ENCODE peak calls at places on chromosomes 1 and 21, in seven cellular contexts. E, L, B, W, V, O and Q are unnamed samples.

GRCh38 chr1:36166938-36167910 is 11.3 kb downstream of the MAP7D1 start:
- DNase-seq in O (no peak), L (peak; percentile 73), W (peak; percentile 82), V (no peak), B (no peak), E (no peak), Q (no peak)

GRCh38 chr1:39890267-39890666 is 7.0 kb upstream of the TRIT1 start:
- DNase-seq in B (no peak), V (no peak), E (no peak), O (no peak), W (no peak), L (no peak), Q (no peak)

GRCh38 chr1:116538527-116538926 is 32.3 kb downstream of the CD58 start:
- DNase-seq in B (no peak), W (peak; percentile 86), L (peak; percentile 85), O (no peak), V (no peak), E (no peak), Q (no peak)

GRCh38 chr1:21335750-21336168 is 45.5 kb upstream of the ECE1 start:
- DNase-seq in L (peak; percentile 78), B (no peak), V (no peak), O (peak; percentile 63), W (peak; percentile 81), E (no peak), Q (no peak)

GRCh38 chr21:15592271-15592860 is 137.4 kb upstream of the USP25 start:
- DNase-seq in W (peak; percentile 35), V (no peak), E (no peak), B (no peak), L (peak; percentile 62), O (peak; percentile 28), Q (no peak)

GRCh38 chr1:169891539-169891885 is 2.2 kb downstream of the SCYL3 start:
- DNase-seq in L (no peak), W (no peak), B (no peak), O (no peak), E (no peak), V (no peak), Q (no peak)

GRCh38 chr1:118297521-118297920 is 112.5 kb upstream of the SPAG17 start:
- DNase-seq in O (no peak), E (no peak), B (no peak), L (no peak), W (no peak), V (no peak), Q (no peak)

GRCh38 chr1:171794085-171794484 is 12.6 kb downstream of the METTL13 start:
- DNase-seq in L (peak; percentile 82), V (no peak), B (peak; percentile 6), W (peak; percentile 92), O (no peak), E (no peak), Q (no peak)

GRCh38 chr1:186482661-186483255 is 21.8 kb upstream of the PDC start:
- DNase-seq in B (no peak), O (peak; percentile 73), W (peak; percentile 53), E (peak; percentile 42), V (no peak), L (peak; percentile 71), Q (peak; percentile 12)

GRCh38 chr21:36776981-36777617 is 78.2 kb downstream of the SIM2 start:
- DNase-seq in L (no peak), O (no peak), E (no peak), V (no peak), B (no peak), W (no peak), Q (no peak)

GRCh38 chr1:87224209-87224608 is 104.5 kb upstream of the LMO4 start:
- DNase-seq in B (no peak), O (no peak), W (peak; percentile 98), V (no peak), E (no peak), L (peak; percentile 98), Q (no peak)

GRCh38 chr1:241130881-241131280 is 226.1 kb downstream of the RGS7 start:
- DNase-seq in V (no peak), L (no peak), E (no peak), W (no peak), B (no peak), O (no peak), Q (no peak)

GRCh38 chr1:22711071-22711470 is 432 bp downstream of the EPHB2 start:
- DNase-seq in V (no peak), L (peak; percentile 17), E (no peak), B (no peak), O (peak; percentile 20), W (no peak), Q (no peak)

GRCh38 chr1:33306561-33307493 is 14.1 kb downstream of the A3GALT2 start:
- DNase-seq in L (peak; percentile 22), E (no peak), V (no peak), B (no peak), W (no peak), O (no peak), Q (peak; percentile 72)

GRCh38 chr21:15141236-15141970 is 76.6 kb upstream of the NRIP1 start:
- DNase-seq in L (peak; percentile 24), O (peak; percentile 73), E (peak; percentile 88), V (no peak), W (no peak), B (no peak), Q (no peak)

GRCh38 chr1:37995773-37996379 is 6.1 kb upstream of the SF3A3 start:
- DNase-seq in W (no peak), E (peak; percentile 51), B (no peak), V (no peak), L (peak; percentile 56), O (no peak), Q (peak; percentile 91)

GRCh38 chr1:208225954-208226937 is 17.9 kb downstream of the PLXNA2 start:
- DNase-seq in O (no peak), L (no peak), E (no peak), W (no peak), V (no peak), B (no peak), Q (peak; percentile 74)

GRCh38 chr1:1360511-1361169 is 2.3 kb upstream of the MXRA8 start:
- DNase-seq in E (no peak), W (peak; percentile 77), B (no peak), V (no peak), O (no peak), L (peak; percentile 69), Q (peak; percentile 40)

GRCh38 chr21:37208056-37208705 is 59.0 kb downstream of the VPS26C start:
- DNase-seq in V (no peak), E (peak; percentile 62), L (peak; percentile 18), B (no peak), W (no peak), O (no peak), Q (no peak)

GRCh38 chr1:54051936-54052469 is 1.0 kb downstream of the TMEM59 start:
- DNase-seq in B (no peak), W (peak; percentile 16), O (no peak), L (peak; percentile 13), E (no peak), V (no peak), Q (peak; percentile 21)

GRCh38 chr1:53447413-53447812 is 11.8 kb upstream of the DMRTB1 start:
- DNase-seq in O (no peak), B (no peak), W (no peak), E (no peak), L (no peak), V (no peak), Q (no peak)

GRCh38 chr1:22196041-22196440 is 53.1 kb upstream of the WNT4 start:
- DNase-seq in B (no peak), L (no peak), O (no peak), V (no peak), W (no peak), E (no peak), Q (no peak)

GRCh38 chr1:10863916-10864315 is 67.5 kb upstream of the CASZ1 start:
- DNase-seq in E (no peak), O (peak; percentile 59), V (no peak), B (no peak), L (no peak), W (no peak), Q (no peak)

GRCh38 chr1:11364170-11364569 is 91.2 kb downstream of the UBIAD1 start:
- DNase-seq in L (peak; percentile 27), B (no peak), O (no peak), E (peak; percentile 29), V (no peak), W (no peak), Q (no peak)

GRCh38 chr1:37147397-37147831 is 113.1 kb upstream of the GRIK3 start:
- DNase-seq in V (no peak), W (no peak), B (no peak), E (no peak), L (no peak), O (no peak), Q (no peak)

GRCh38 chr21:43211085-43212071 is 42.6 kb downstream of the CRYAA start:
- DNase-seq in W (no peak), E (peak; percentile 92), L (no peak), B (no peak), O (no peak), V (no peak), Q (no peak)

GRCh38 chr1:204991342-204991844 is 51.6 kb upstream of the CNTN2 start:
- DNase-seq in L (no peak), E (no peak), W (no peak), O (no peak), B (no peak), V (peak; percentile 41), Q (no peak)

GRCh38 chr1:109719337-109719837 is 7.3 kb downstream of the GSTM5 start:
- DNase-seq in W (peak; percentile 8), B (no peak), O (no peak), L (peak; percentile 53), V (no peak), E (no peak), Q (no peak)

GRCh38 chr1:25774921-25775774 is 24.8 kb upstream of the SELENON start:
- DNase-seq in W (no peak), V (no peak), L (no peak), B (peak; percentile 24), O (peak; percentile 39), E (no peak), Q (no peak)

GRCh38 chr1:47411441-47411840 is 4.6 kb upstream of the FOXE3 start:
- DNase-seq in L (peak; percentile 40), E (no peak), B (no peak), O (no peak), V (no peak), W (no peak), Q (no peak)

GRCh38 chr21:15826147-15826780 is 96.5 kb downstream of the USP25 start:
- DNase-seq in L (peak; percentile 85), V (no peak), W (peak; percentile 66), O (no peak), E (no peak), B (no peak), Q (no peak)

GRCh38 chr1:37811027-37811655 is 3.1 kb upstream of the YRDC start:
- DNase-seq in B (peak; percentile 17), L (peak; percentile 82), E (peak; percentile 67), O (peak; percentile 75), W (peak; percentile 51), V (peak; percentile 47), Q (peak; percentile 56)

GRCh38 chr1:54318415-54318814 is 87.8 kb downstream of the SSBP3 start:
- DNase-seq in O (no peak), B (no peak), W (no peak), E (no peak), L (no peak), V (no peak), Q (no peak)

GRCh38 chr1:100597784-100598183 is 59.8 kb downstream of the GPR88 start:
- DNase-seq in V (no peak), L (no peak), E (no peak), O (no peak), W (no peak), B (no peak), Q (no peak)

GRCh38 chr1:148388260-148389026 is 94.7 kb downstream of the PPIAL4G start:
- DNase-seq in V (peak; percentile 71), B (peak; percentile 68), L (peak; percentile 93), W (peak; percentile 93), O (no peak), E (peak; percentile 82), Q (peak; percentile 88)

GRCh38 chr1:118809586-118809985 is 178.6 kb downstream of the TBX15 start:
- DNase-seq in O (no peak), W (no peak), B (no peak), L (no peak), V (no peak), E (no peak), Q (no peak)

GRCh38 chr1:89274431-89274857 is 1.8 kb upstream of the GBP5 start:
- DNase-seq in E (no peak), L (peak; percentile 89), O (no peak), V (no peak), B (no peak), W (peak; percentile 79), Q (no peak)